ENCODE peak calls at places on chromosomes 16 and 17, in eight cellular contexts. One of them, this sample, is unnamed.

GRCh38 chr17:17880577-17881196 is 43.9 kb upstream of the SREBF1 start:
- DNase-seq in naive thymus-derived CD8-positive, alpha-beta T cell: no peak
- DNase-seq in activated naive CD4-positive, alpha-beta T cell: no peak
- DNase-seq in HS-5: no peak
- DNase-seq in EL: no peak
- DNase-seq in SHP77: no peak
- DNase-seq in activated naive CD8-positive, alpha-beta T cell treated with anti-CD3 and anti-CD28 coated beads for 36 hours: no peak
- DNase-seq in hippocampal formation: no peak
- DNase-seq in this sample: no peak

GRCh38 chr16:63442246-63442645 is 1406.0 kb upstream of the CDH8 start:
- DNase-seq in naive thymus-derived CD8-positive, alpha-beta T cell: no peak
- DNase-seq in activated naive CD4-positive, alpha-beta T cell: no peak
- DNase-seq in HS-5: no peak
- DNase-seq in EL: no peak
- DNase-seq in SHP77: no peak
- DNase-seq in activated naive CD8-positive, alpha-beta T cell treated with anti-CD3 and anti-CD28 coated beads for 36 hours: no peak
- DNase-seq in hippocampal formation: no peak
- DNase-seq in this sample: no peak

GRCh38 chr17:882827-883585 is 96.6 kb downstream of the NXN start:
- DNase-seq in naive thymus-derived CD8-positive, alpha-beta T cell: no peak
- DNase-seq in activated naive CD4-positive, alpha-beta T cell: no peak
- DNase-seq in HS-5: no peak
- DNase-seq in EL: peak; percentile 32
- DNase-seq in SHP77: no peak
- DNase-seq in activated naive CD8-positive, alpha-beta T cell treated with anti-CD3 and anti-CD28 coated beads for 36 hours: no peak
- DNase-seq in hippocampal formation: no peak
- DNase-seq in this sample: peak; percentile 64

GRCh38 chr16:28062261-28063046 is 1.1 kb downstream of the GSG1L start:
- DNase-seq in naive thymus-derived CD8-positive, alpha-beta T cell: no peak
- DNase-seq in activated naive CD4-positive, alpha-beta T cell: no peak
- DNase-seq in HS-5: no peak
- DNase-seq in EL: no peak
- DNase-seq in SHP77: no peak
- DNase-seq in activated naive CD8-positive, alpha-beta T cell treated with anti-CD3 and anti-CD28 coated beads for 36 hours: no peak
- DNase-seq in hippocampal formation: no peak
- DNase-seq in this sample: no peak

GRCh38 chr17:16107165-16107770 is 107.6 kb downstream of the TTC19 start:
- DNase-seq in naive thymus-derived CD8-positive, alpha-beta T cell: no peak
- DNase-seq in activated naive CD4-positive, alpha-beta T cell: no peak
- DNase-seq in HS-5: no peak
- DNase-seq in EL: no peak
- DNase-seq in SHP77: no peak
- DNase-seq in activated naive CD8-positive, alpha-beta T cell treated with anti-CD3 and anti-CD28 coated beads for 36 hours: no peak
- DNase-seq in hippocampal formation: no peak
- DNase-seq in this sample: no peak

GRCh38 chr16:30941600-30942420 is 7.1 kb upstream of the ORAI3 start:
- DNase-seq in naive thymus-derived CD8-positive, alpha-beta T cell: peak; percentile 52
- DNase-seq in activated naive CD4-positive, alpha-beta T cell: peak; percentile 25
- DNase-seq in HS-5: no peak
- DNase-seq in EL: peak; percentile 74
- DNase-seq in SHP77: peak; percentile 79
- DNase-seq in activated naive CD8-positive, alpha-beta T cell treated with anti-CD3 and anti-CD28 coated beads for 36 hours: peak; percentile 71
- DNase-seq in hippocampal formation: peak; percentile 25
- DNase-seq in this sample: peak; percentile 87

GRCh38 chr16:81164958-81165357 is 68.8 kb upstream of the GCSH start:
- DNase-seq in naive thymus-derived CD8-positive, alpha-beta T cell: no peak
- DNase-seq in activated naive CD4-positive, alpha-beta T cell: no peak
- DNase-seq in HS-5: no peak
- DNase-seq in EL: no peak
- DNase-seq in SHP77: no peak
- DNase-seq in activated naive CD8-positive, alpha-beta T cell treated with anti-CD3 and anti-CD28 coated beads for 36 hours: no peak
- DNase-seq in hippocampal formation: no peak
- DNase-seq in this sample: no peak

GRCh38 chr17:50151937-50152547 is 1.6 kb upstream of the PPP1R9B start:
- DNase-seq in naive thymus-derived CD8-positive, alpha-beta T cell: no peak
- DNase-seq in activated naive CD4-positive, alpha-beta T cell: no peak
- DNase-seq in HS-5: peak; percentile 78
- DNase-seq in EL: peak; percentile 93
- DNase-seq in SHP77: peak; percentile 95
- DNase-seq in activated naive CD8-positive, alpha-beta T cell treated with anti-CD3 and anti-CD28 coated beads for 36 hours: peak; percentile 58
- DNase-seq in hippocampal formation: peak; percentile 90
- DNase-seq in this sample: peak; percentile 86

This sample was measured in psoas muscle.